ENCODE peak calls at places on chromosomes 5 and 9, in five cellular contexts. S, J, A, B and D are unnamed samples.

GRCh38 chr9:8282555-8282954 is 483.0 kb upstream of the DMAC1 start:
- DNase-seq in S (no peak), J (no peak), A (no peak), B (no peak), D (no peak)

GRCh38 chr5:56468278-56468677 is 235.1 kb upstream of the ANKRD55 start:
- DNase-seq in S (no peak), J (no peak), A (no peak), B (no peak), D (no peak)

GRCh38 chr9:30197954-30198353 is 2186.5 kb upstream of the ACO1 start:
- DNase-seq in S (no peak), J (no peak), A (no peak), B (no peak), D (no peak)

GRCh38 chr5:55151923-55152842 is 7.8 kb upstream of the GPX8 start:
- DNase-seq in S (no peak), J (no peak), A (no peak), B (no peak), D (no peak)

GRCh38 chr5:72281764-72282499 is 38.1 kb downstream of the MRPS27 start:
- DNase-seq in S (no peak), J (no peak), A (no peak), B (no peak), D (no peak)

GRCh38 chr5:157842185-157842584 is 16.8 kb downstream of the CLINT1 start:
- DNase-seq in S (no peak), J (no peak), A (no peak), B (no peak), D (no peak)

GRCh38 chr5:40798012-40798855 is at the start of gene PRKAA1:
- DNase-seq in S (peak), J (peak), A (peak), B (peak), D (peak)

GRCh38 chr9:138007566-138008080 is 130.0 kb downstream of the CACNA1B start:
- DNase-seq in S (no peak), J (no peak), A (no peak), B (peak), D (no peak)

GRCh38 chr5:141349917-141350619 is at the start of gene PCDHGB1:
- DNase-seq in S (no peak), J (no peak), A (no peak), B (no peak), D (no peak)

GRCh38 chr5:173883347-173883924 is 4.7 kb upstream of the CPEB4 start:
- DNase-seq in S (no peak), J (no peak), A (no peak), B (no peak), D (peak)

GRCh38 chr9:69421908-69422801 is 97.1 kb downstream of the ENTREP1 start:
- DNase-seq in S (no peak), J (no peak), A (peak), B (peak), D (peak)

GRCh38 chr9:133518193-133518592 is 6.6 kb downstream of the MYMK start:
- DNase-seq in S (no peak), J (no peak), A (no peak), B (no peak), D (no peak)

GRCh38 chr9:4262735-4263141 is 37.1 kb downstream of the GLIS3 start:
- DNase-seq in S (no peak), J (no peak), A (no peak), B (no peak), D (peak)

GRCh38 chr9:91422832-91423711 is 560 bp downstream of the NFIL3 start:
- DNase-seq in S (no peak), J (peak), A (peak), B (peak), D (peak)

GRCh38 chr5:170389250-170389902 is at the start of gene KCNMB1:
- DNase-seq in S (no peak), J (no peak), A (no peak), B (no peak), D (no peak)

GRCh38 chr5:42894057-42894456 is 82.4 kb upstream of the SELENOP start:
- DNase-seq in S (no peak), J (no peak), A (no peak), B (no peak), D (no peak)

GRCh38 chr9:101469026-101469425 is 33.5 kb upstream of the ALDOB start:
- DNase-seq in S (no peak), J (no peak), A (no peak), B (no peak), D (no peak)

GRCh38 chr5:81156732-81157131 is 76.4 kb upstream of the CKMT2 start:
- DNase-seq in S (no peak), J (no peak), A (no peak), B (no peak), D (no peak)

GRCh38 chr5:134070979-134071849 is 43.3 kb upstream of the TCF7 start:
- DNase-seq in S (peak), J (no peak), A (no peak), B (no peak), D (no peak)

GRCh38 chr5:56097055-56097454 is 102.3 kb upstream of the IL6ST start:
- DNase-seq in S (no peak), J (no peak), A (no peak), B (no peak), D (no peak)

GRCh38 chr9:97514531-97514930 is 13.1 kb downstream of the TMOD1 start:
- DNase-seq in S (no peak), J (no peak), A (no peak), B (no peak), D (no peak)

GRCh38 chr5:124744170-124744911 is 2.1 kb downstream of the ZNF608 start:
- DNase-seq in S (no peak), J (no peak), A (no peak), B (peak), D (peak)

GRCh38 chr9:89481161-89481915 is 16.6 kb downstream of the SEMA4D start:
- DNase-seq in S (no peak), J (no peak), A (peak), B (no peak), D (no peak)

GRCh38 chr5:1048861-1049838 is 40.5 kb downstream of the NKD2 start:
- DNase-seq in S (no peak), J (no peak), A (no peak), B (no peak), D (no peak)

GRCh38 chr9:14180077-14180941 is 133.6 kb downstream of the NFIB start:
- DNase-seq in S (no peak), J (no peak), A (no peak), B (peak), D (no peak)

GRCh38 chr9:131361202-131361833 is 32.6 kb upstream of the PRRC2B start:
- DNase-seq in S (peak), J (no peak), A (no peak), B (no peak), D (peak)

GRCh38 chr9:126307306-126308061 is 19.1 kb upstream of the MVB12B start:
- DNase-seq in S (no peak), J (no peak), A (no peak), B (peak), D (no peak)

GRCh38 chr5:125961150-125961549 is 462.1 kb upstream of the GRAMD2B start:
- DNase-seq in S (no peak), J (no peak), A (no peak), B (no peak), D (no peak)

GRCh38 chr5:176653401-176653800 is 6.1 kb downstream of the TSPAN17 start:
- DNase-seq in S (peak), J (no peak), A (no peak), B (peak), D (peak)

GRCh38 chr9:125561497-125562148 is 145.4 kb downstream of the MAPKAP1 start:
- DNase-seq in S (no peak), J (no peak), A (no peak), B (no peak), D (no peak)

GRCh38 chr9:7042124-7042523 is 284.4 kb downstream of the KDM4C start:
- DNase-seq in S (no peak), J (no peak), A (no peak), B (no peak), D (no peak)

GRCh38 chr9:86034863-86035734 is 64.3 kb downstream of the GOLM1 start:
- DNase-seq in S (no peak), J (no peak), A (no peak), B (peak), D (peak)

GRCh38 chr5:111384220-111384619 is 128.1 kb downstream of the STARD4 start:
- DNase-seq in S (no peak), J (no peak), A (no peak), B (no peak), D (no peak)

GRCh38 chr9:80191108-80191507 is 619.3 kb downstream of the TLE4 start:
- DNase-seq in S (no peak), J (no peak), A (no peak), B (no peak), D (no peak)